ENCODE peak calls at places on chromosomes 4 and X, in six cellular contexts. R, I, N, Q, U and V are unnamed samples. For H3K4me1, H4K20me1 and H3K9me3, the result is how much of the 10 kb centered on the place peaks cover.

GRCh38 chr4:99723555-99724450 is 66.2 kb upstream of the C4orf54 start:
- DNase-seq in R (peak), I (peak), N (peak), Q (peak), U (peak), V (peak)

GRCh38 chr4:139301821-139302611 is at the start of gene NDUFC1:
- DNase-seq in R (peak), I (peak), N (peak), Q (peak), U (peak), V (peak)

GRCh38 chrX:77347572-77347971 is 99.6 kb upstream of the FGF16 start:
- DNase-seq in R (no peak), I (peak), N (no peak), Q (no peak), U (no peak), V (no peak)

GRCh38 chr4:64617813-64618212 is 208.6 kb upstream of the TECRL start:
- DNase-seq in R (no peak), I (peak), N (no peak), Q (no peak), U (peak), V (no peak)

GRCh38 chr4:175703956-175704600 is 108.0 kb downstream of the GPM6A start:
- DNase-seq in R (no peak), I (no peak), N (no peak), Q (no peak), U (no peak), V (no peak)

GRCh38 chr4:85681194-85681803 is 206.3 kb downstream of the ARHGAP24 start:
- DNase-seq in R (peak), I (no peak), N (peak), Q (no peak), U (peak), V (peak)

GRCh38 chr4:11805837-11806236 is 377.1 kb upstream of the HS3ST1 start:
- DNase-seq in R (peak), I (peak), N (peak), Q (peak), U (peak), V (peak)

GRCh38 chrX:20498851-20499635 is 232.3 kb upstream of the RPS6KA3 start:
- DNase-seq in R (peak), I (no peak), N (no peak), Q (no peak), U (no peak), V (peak)

GRCh38 chr4:1291996-1292702 is 2.5 kb downstream of the MAEA start:
- DNase-seq in R (no peak), I (no peak), N (no peak), Q (no peak), U (no peak), V (no peak)
- H3K4me1 ChIP-seq in R (under half), I (under half), N (under half), Q (under half), U (under half), V (under half)

DNA sequence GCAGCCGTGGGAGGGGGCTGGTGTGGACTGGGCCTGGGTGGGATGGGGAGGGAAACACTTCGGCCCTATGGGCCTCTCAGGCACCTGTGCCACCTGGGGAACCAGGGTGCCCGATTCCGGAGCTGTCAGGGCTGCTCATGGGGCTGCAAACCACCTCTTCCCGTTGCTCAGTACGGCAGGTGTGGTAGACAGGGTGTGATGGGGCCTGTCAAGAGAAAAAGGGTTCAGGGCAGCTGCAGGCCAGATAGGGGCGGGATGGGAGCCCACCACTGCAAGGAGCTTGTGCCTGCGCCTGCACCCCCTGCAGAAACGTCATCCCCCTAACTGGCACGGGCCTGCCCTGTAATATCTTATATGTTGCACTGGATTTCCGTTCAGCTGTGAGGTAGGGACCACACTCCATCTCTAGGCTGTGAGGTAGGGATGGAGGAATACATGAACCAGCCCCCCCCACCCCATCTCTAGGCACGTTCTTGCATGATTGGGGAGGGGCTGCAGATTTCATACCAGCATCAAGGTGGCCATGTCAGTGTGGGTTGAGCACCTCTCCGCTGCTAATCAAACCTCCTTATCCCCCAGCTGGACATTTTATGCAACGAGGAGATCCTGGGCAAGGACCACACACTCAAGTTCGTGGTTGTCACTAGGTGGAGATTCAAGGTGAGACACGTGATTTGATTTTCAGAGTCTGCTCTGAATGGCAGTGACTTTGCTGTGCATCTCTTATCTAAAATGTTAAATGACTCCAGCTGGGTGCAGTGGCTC is 59.0 kb downstream of the PCGF3 start:
- DNase-seq in R (no peak), I (no peak), N (no peak), Q (no peak), U (no peak), V (no peak)
- H4K20me1 ChIP-seq in R (half or more), I (under half), N (under half), Q (under half), U (under half), V (under half)

GRCh38 chrX:155956099-155956498 is 41.4 kb upstream of the IL9R start:
- DNase-seq in R (no peak), I (no peak), N (no peak), Q (no peak), U (no peak), V (no peak)

GRCh38 chrX:155957843-155958242 is 39.7 kb upstream of the IL9R start:
- DNase-seq in R (no peak), I (no peak), N (no peak), Q (no peak), U (no peak), V (no peak)

GRCh38 chrX:155959018-155959587 is 38.4 kb upstream of the IL9R start:
- DNase-seq in R (no peak), I (no peak), N (no peak), Q (no peak), U (no peak), V (no peak)

GRCh38 chrX:155954793-155955192 is 42.7 kb upstream of the IL9R start:
- DNase-seq in R (no peak), I (no peak), N (no peak), Q (no peak), U (no peak), V (no peak)

GRCh38 chrX:155956649-155957048 is 40.8 kb upstream of the IL9R start:
- DNase-seq in R (no peak), I (no peak), N (no peak), Q (no peak), U (no peak), V (no peak)
- H3K9me3 ChIP-seq in R (under half), I (under half), N (under half), Q (under half), U (under half), V (under half)

GRCh38 chrX:40964633-40965586 is 120.3 kb upstream of the USP9X start:
- DNase-seq in R (no peak), I (no peak), N (no peak), Q (no peak), U (peak), V (peak)
- H3K4me1 ChIP-seq in R (under half), I (under half), N (under half), Q (under half), U (under half), V (under half)

GRCh38 chr4:7006411-7006810 is 36.8 kb upstream of the TADA2B start:
- DNase-seq in R (no peak), I (no peak), N (no peak), Q (no peak), U (no peak), V (no peak)
- H4K20me1 ChIP-seq in R (under half), I (under half), N (under half), Q (under half), U (under half), V (under half)

DNA sequence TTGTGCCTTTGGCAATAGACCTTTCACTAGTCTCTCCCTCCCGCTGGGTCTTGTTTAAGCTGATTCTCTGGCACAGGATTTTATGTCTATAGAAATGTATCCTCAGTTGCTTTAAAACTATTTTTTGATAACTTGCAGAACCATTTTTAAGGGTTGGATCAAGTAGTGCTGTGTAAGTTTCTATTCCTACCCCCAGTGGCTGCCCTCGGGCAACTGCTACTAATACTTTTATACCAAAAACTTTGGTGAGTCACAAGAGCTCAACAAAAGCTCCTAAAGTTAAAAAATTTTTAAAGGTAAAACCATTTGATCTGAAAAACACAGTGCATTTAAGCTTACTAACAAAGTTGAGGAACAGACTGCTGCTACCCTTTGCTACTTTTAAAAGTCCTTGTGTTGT is 1460.6 kb upstream of the PCDH7 start:
- DNase-seq in R (no peak), I (peak), N (no peak), Q (no peak), U (no peak), V (no peak)
- H3K9me3 ChIP-seq in R (under half), I (under half), N (under half), Q (under half), U (under half), V (under half)